ENCODE peak calls at places on chromosomes 6 and 20, in ten cellular contexts. Y is activated naive CD4-positive, alpha-beta T cell treated with anti-CD3 and anti-CD28 coated beads, Interleukin-2, amount 50 U/mL, for 16 hours; U is activated naive CD8-positive, alpha-beta T cell treated with anti-CD3 and anti-CD28 coated beads, Interleukin-2, amount 50 U/mL, for 24 hours; Q is RPMI7951; Z is nephron progenitor cell; S is GM12892; L is M059J; J is fibroblast of the conjunctiva; P is NCI-H524; M is NCI-H2227 treated with DMSO at 0.1 percent for 48 hours. K is an unnamed sample.

GRCh38 chr6:138287144-138287955 is 69.1 kb upstream of the PBOV1 start:
- DNase-seq in U (peak), L (peak), Q (peak), Z (peak), J (no peak), Y (peak), P (peak), S (no peak), M (no peak), K (no peak)

GRCh38 chr6:31079656-31080261 is 32.6 kb downstream of the C6orf15 start:
- DNase-seq in Y (peak), P (peak), S (peak), Q (peak), U (peak), M (peak), L (peak), Z (peak), J (peak), K (peak)

GRCh38 chr20:54649511-54649962 is 174.1 kb downstream of the DOK5 start:
- DNase-seq in L (peak), U (peak), P (peak), Y (peak), J (peak), S (no peak), Z (peak), Q (peak), M (peak), K (peak)

GRCh38 chr6:37952027-37952426 is 132.5 kb downstream of the ZFAND3 start:
- DNase-seq in L (no peak), M (no peak), J (no peak), Q (no peak), S (no peak), Y (no peak), U (no peak), P (no peak), Z (no peak), K (no peak)

GRCh38 chr20:53763707-53764415 is 170.2 kb upstream of the ZNF217 start:
- DNase-seq in Y (no peak), P (no peak), J (no peak), Z (no peak), S (no peak), L (peak), U (no peak), M (peak), Q (peak), K (no peak)

GRCh38 chr6:109580519-109580918 is 97.5 kb upstream of the ZBTB24 start:
- DNase-seq in S (no peak), J (no peak), Y (no peak), U (no peak), M (no peak), L (peak), Q (peak), P (no peak), Z (no peak), K (no peak)

GRCh38 chr6:144635051-144635450 is 349.9 kb downstream of the UTRN start:
- DNase-seq in U (no peak), Z (no peak), M (no peak), P (no peak), L (no peak), Q (no peak), J (no peak), Y (no peak), S (no peak), K (no peak)

GRCh38 chr6:71080151-71080550 is 123.3 kb upstream of the B3GAT2 start:
- DNase-seq in S (no peak), U (no peak), L (peak), J (no peak), P (no peak), Z (no peak), Q (no peak), Y (no peak), M (no peak), K (no peak)

GRCh38 chr6:151286192-151286591 is 46.4 kb downstream of the AKAP12 start:
- DNase-seq in M (no peak), J (no peak), S (no peak), Q (no peak), U (no peak), Z (no peak), P (no peak), Y (no peak), L (no peak), K (no peak)

GRCh38 chr20:51966296-51966971 is 164.1 kb upstream of the SALL4 start:
- DNase-seq in S (peak), Y (no peak), U (peak), L (peak), J (peak), M (no peak), Z (peak), P (peak), Q (peak), K (no peak)

GRCh38 chr6:11586574-11586973 is 49.0 kb downstream of the TMEM170B start:
- DNase-seq in J (peak), Q (peak), S (no peak), M (no peak), Y (no peak), Z (no peak), U (no peak), P (no peak), L (peak), K (no peak)

GRCh38 chr6:88266126-88266525 is 100.0 kb upstream of the CNR1 start:
- DNase-seq in U (no peak), Q (no peak), L (no peak), J (no peak), P (no peak), Z (no peak), Y (no peak), S (no peak), M (no peak), K (peak)

GRCh38 chr6:113630365-113630737 is 226.8 kb upstream of the MARCKS start:
- DNase-seq in Y (no peak), Q (no peak), M (no peak), S (no peak), U (no peak), L (peak), J (peak), P (no peak), Z (no peak), K (no peak)

GRCh38 chr6:133610271-133610840 is 278.6 kb upstream of the TCF21 start:
- DNase-seq in M (no peak), J (no peak), U (no peak), Y (no peak), Q (peak), S (no peak), L (peak), P (no peak), Z (no peak), K (no peak)

GRCh38 chr6:105882833-105883232 is 203.3 kb upstream of the PRDM1 start:
- DNase-seq in P (no peak), U (no peak), J (no peak), M (no peak), S (no peak), Y (no peak), L (no peak), Z (no peak), Q (no peak), K (no peak)

GRCh38 chr6:36329798-36330291 is 6.8 kb downstream of the BNIP5 start:
- DNase-seq in S (no peak), Q (no peak), L (no peak), P (peak), U (no peak), Z (peak), M (no peak), J (no peak), Y (no peak), K (no peak)

GRCh38 chr6:83307849-83308248 is 114.7 kb downstream of the RWDD2A start:
- DNase-seq in L (no peak), Q (no peak), U (no peak), S (no peak), J (no peak), Y (no peak), M (no peak), Z (no peak), P (peak), K (no peak)

GRCh38 chr6:8736046-8736877 is 300.9 kb upstream of the SLC35B3 start:
- DNase-seq in P (no peak), S (no peak), Q (peak), M (no peak), Y (no peak), Z (no peak), U (no peak), L (peak), J (no peak), K (no peak)

GRCh38 chr6:36756761-36757160 is 59.1 kb downstream of the RAB44 start:
- DNase-seq in P (no peak), M (no peak), J (no peak), Z (no peak), L (no peak), S (no peak), Y (no peak), U (no peak), Q (no peak), K (no peak)

GRCh38 chr6:125301435-125302391 is at the start of gene HDDC2:
- DNase-seq in Z (peak), Y (peak), S (peak), J (peak), L (peak), P (peak), M (peak), U (peak), Q (peak), K (peak)

GRCh38 chr20:10408427-10408826 is 25.6 kb downstream of the MKKS start:
- DNase-seq in J (no peak), Q (no peak), S (no peak), P (no peak), M (no peak), L (no peak), Y (no peak), U (no peak), Z (no peak), K (no peak)

GRCh38 chr6:85347787-85348186 is 102.1 kb upstream of the NT5E start:
- DNase-seq in S (no peak), M (no peak), Q (no peak), L (no peak), P (no peak), J (no peak), Z (no peak), U (no peak), Y (no peak), K (no peak)

GRCh38 chr6:25257686-25258348 is 21.4 kb upstream of the CARMIL1 start:
- DNase-seq in S (no peak), Q (no peak), Z (no peak), P (no peak), Y (no peak), U (no peak), M (no peak), J (no peak), L (no peak), K (no peak)

GRCh38 chr6:90368601-90369000 is 72.0 kb upstream of the BACH2 start:
- DNase-seq in S (no peak), Z (no peak), L (peak), M (no peak), J (peak), U (no peak), Y (no peak), P (no peak), Q (peak), K (no peak)